ENCODE peak calls at places on chromosome X, in seven cellular contexts. I is MM.1S; Y is right lobe of liver; E is ovary; A is cardiac muscle cell; V is mammary epithelial cell; M is CD8-positive, alpha-beta T cell. F is an unnamed sample.
A peak's percentile ranks its signal among the peaks of the same experiment; 100 is the strongest.

GRCh38 chrX:45083314-45083713 is 117.4 kb downstream of the DIPK2B start:
- DNase-seq in I (peak; percentile 44), Y (no peak), E (no peak), A (no peak), V (no peak), M (no peak), F (no peak)

GRCh38 chrX:40084471-40084870 is 13.3 kb downstream of the BCOR start:
- DNase-seq in I (no peak), Y (no peak), E (no peak), A (no peak), V (no peak), M (no peak), F (no peak)

GRCh38 chrX:153727108-153727931 is 2.7 kb downstream of the ABCD1 start:
- DNase-seq in I (no peak), Y (peak; percentile 68), E (peak; percentile 49), A (no peak), V (no peak), M (no peak), F (peak; percentile 52)

GRCh38 chrX:54640103-54640428 is 110.0 kb downstream of the GNL3L start:
- DNase-seq in I (no peak), Y (no peak), E (no peak), A (no peak), V (no peak), M (no peak), F (no peak)

GRCh38 chrX:120575379-120576114 is 14.8 kb upstream of the CUL4B start:
- DNase-seq in I (no peak), Y (no peak), E (no peak), A (no peak), V (no peak), M (no peak), F (no peak)

GRCh38 chrX:107736781-107737531 is 38.6 kb downstream of the TSC22D3 start:
- DNase-seq in I (no peak), Y (no peak), E (no peak), A (peak; percentile 60), V (no peak), M (no peak), F (no peak)

GRCh38 chrX:14235004-14235403 is 205.3 kb upstream of the GEMIN8 start:
- DNase-seq in I (peak; percentile 8), Y (no peak), E (no peak), A (no peak), V (peak; percentile 12), M (no peak), F (no peak)

GRCh38 chrX:18639280-18639679 is 32.6 kb downstream of the RS1 start:
- DNase-seq in I (no peak), Y (no peak), E (no peak), A (no peak), V (no peak), M (no peak), F (no peak)

GRCh38 chrX:151386838-151387459 is 10.1 kb upstream of the VMA21 start:
- DNase-seq in I (no peak), Y (no peak), E (no peak), A (no peak), V (no peak), M (no peak), F (no peak)

GRCh38 chrX:17547658-17548057 is 172.7 kb downstream of the NHS start:
- DNase-seq in I (peak; percentile 55), Y (peak; percentile 71), E (peak; percentile 38), A (peak; percentile 60), V (peak; percentile 99), M (no peak), F (peak; percentile 82)

GRCh38 chrX:28802625-28803024 is 215.4 kb downstream of the IL1RAPL1 start:
- DNase-seq in I (no peak), Y (no peak), E (no peak), A (no peak), V (no peak), M (no peak), F (no peak)

GRCh38 chrX:28188526-28188925 is 207.3 kb upstream of the DCAF8L1 start:
- DNase-seq in I (no peak), Y (no peak), E (no peak), A (no peak), V (peak; percentile 50), M (no peak), F (no peak)

GRCh38 chrX:77899081-77899828 is at the start of gene COX7B:
- DNase-seq in I (peak; percentile 97), Y (no peak), E (peak; percentile 51), A (peak; percentile 93), V (peak; percentile 91), M (peak; percentile 30), F (peak; percentile 45)

GRCh38 chrX:103536732-103537131 is 17.4 kb upstream of the RAB40A start:
- DNase-seq in I (no peak), Y (no peak), E (no peak), A (no peak), V (no peak), M (no peak), F (no peak)

GRCh38 chrX:48514126-48514806 is 5.5 kb downstream of the PORCN start:
- DNase-seq in I (no peak), Y (no peak), E (no peak), A (no peak), V (peak; percentile 55), M (no peak), F (no peak)

GRCh38 chrX:13768939-13769338 is 34.4 kb downstream of the OFD1 start:
- DNase-seq in I (no peak), Y (no peak), E (no peak), A (no peak), V (no peak), M (no peak), F (no peak)

GRCh38 chrX:53716328-53717088 is 30.0 kb upstream of the HUWE1 start:
- DNase-seq in I (peak; percentile 71), Y (no peak), E (no peak), A (no peak), V (peak; percentile 54), M (peak; percentile 13), F (no peak)

GRCh38 chrX:108199691-108200090 is 108.1 kb downstream of the ATG4A start:
- DNase-seq in I (peak; percentile 29), Y (no peak), E (no peak), A (peak; percentile 61), V (peak; percentile 14), M (no peak), F (no peak)

GRCh38 chrX:117538441-117539418 is 577.9 kb downstream of the KLHL13 start:
- DNase-seq in I (no peak), Y (no peak), E (no peak), A (no peak), V (no peak), M (no peak), F (no peak)

GRCh38 chrX:8971116-8971515 is 62.8 kb downstream of the FAM9B start:
- DNase-seq in I (peak; percentile 67), Y (no peak), E (no peak), A (peak; percentile 31), V (peak; percentile 17), M (no peak), F (no peak)

GRCh38 chrX:41922125-41922521 is 1.2 kb downstream of the CASK start:
- DNase-seq in I (no peak), Y (no peak), E (no peak), A (peak; percentile 43), V (peak; percentile 37), M (peak; percentile 21), F (no peak)

GRCh38 chrX:45133465-45133864 is 67.2 kb downstream of the DIPK2B start:
- DNase-seq in I (no peak), Y (no peak), E (no peak), A (no peak), V (no peak), M (no peak), F (no peak)

GRCh38 chrX:18227458-18227857 is 6.8 kb upstream of the BEND2 start:
- DNase-seq in I (no peak), Y (no peak), E (no peak), A (no peak), V (no peak), M (no peak), F (no peak)

GRCh38 chrX:128676651-128677050 is 624.4 kb upstream of the ACTRT1 start:
- DNase-seq in I (no peak), Y (no peak), E (no peak), A (no peak), V (no peak), M (no peak), F (no peak)
- H3K4me1 ChIP-seq in I (no peaks in the 10 kb centered on the region), Y (no peaks in the 10 kb centered on the region), E (no peaks in the 10 kb centered on the region), A (no peaks in the 10 kb centered on the region), V (no peaks in the 10 kb centered on the region), M (no peaks in the 10 kb centered on the region), F (no peaks in the 10 kb centered on the region)

DNA sequence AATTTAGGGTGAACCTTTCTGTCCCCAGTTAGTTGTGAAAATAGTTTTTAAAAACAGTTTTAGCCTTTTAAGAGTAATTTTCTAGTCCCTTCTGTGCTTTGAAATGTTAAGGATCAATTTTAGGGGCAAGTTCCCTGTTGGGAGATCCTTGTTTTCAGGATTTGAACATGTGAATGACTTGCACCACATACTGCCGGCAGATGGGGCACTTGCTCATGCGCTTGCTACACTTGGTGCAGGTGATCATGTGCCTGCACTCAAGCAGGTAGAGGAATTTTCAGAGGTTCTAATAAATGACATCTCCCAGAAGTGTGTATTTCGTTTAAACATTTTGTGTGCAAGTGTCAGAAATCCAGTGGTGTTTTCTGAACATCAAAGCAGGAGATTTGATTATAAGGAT is 195.9 kb downstream of the CHM start:
- DNase-seq in I (peak; percentile 27), Y (peak; percentile 45), E (no peak), A (peak; percentile 39), V (peak; percentile 11), M (no peak), F (no peak)
- TF ChIP-seq CTCF in I (peak; percentile 32), Y (peak; percentile 58), E (no peak), A (peak; percentile 29), V (peak; percentile 64), M (no peak), F (no peak)

DNA sequence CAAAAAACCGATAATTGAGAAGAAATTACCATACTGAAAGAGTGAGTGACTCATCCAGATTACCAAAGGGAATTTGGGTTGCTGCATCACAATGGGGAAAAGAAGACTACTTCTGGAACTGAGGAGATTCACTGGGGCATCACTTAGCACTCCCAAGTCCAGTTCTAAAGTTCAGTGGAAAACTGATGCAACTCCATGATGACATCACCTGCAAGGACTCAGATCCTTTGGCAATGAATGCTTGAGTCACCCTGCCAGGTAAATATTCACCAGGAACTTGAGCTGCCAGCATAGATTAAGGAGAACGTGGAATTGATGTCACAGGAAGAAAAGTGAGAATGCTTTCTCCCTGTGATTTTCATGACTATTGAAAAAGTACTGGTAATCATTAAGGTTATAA is 32.0 kb upstream of the SMIM10L2A start:
- DNase-seq in I (no peak), Y (no peak), E (no peak), A (no peak), V (peak; percentile 85), M (no peak), F (no peak)
- H3K27ac ChIP-seq in I (no peak overlapping the region), Y (no peak overlapping the region), E (no peak overlapping the region), A (no peak overlapping the region), V (peak overlapping the region; percentile 19), M (no peak overlapping the region), F (no peak overlapping the region)

DNA sequence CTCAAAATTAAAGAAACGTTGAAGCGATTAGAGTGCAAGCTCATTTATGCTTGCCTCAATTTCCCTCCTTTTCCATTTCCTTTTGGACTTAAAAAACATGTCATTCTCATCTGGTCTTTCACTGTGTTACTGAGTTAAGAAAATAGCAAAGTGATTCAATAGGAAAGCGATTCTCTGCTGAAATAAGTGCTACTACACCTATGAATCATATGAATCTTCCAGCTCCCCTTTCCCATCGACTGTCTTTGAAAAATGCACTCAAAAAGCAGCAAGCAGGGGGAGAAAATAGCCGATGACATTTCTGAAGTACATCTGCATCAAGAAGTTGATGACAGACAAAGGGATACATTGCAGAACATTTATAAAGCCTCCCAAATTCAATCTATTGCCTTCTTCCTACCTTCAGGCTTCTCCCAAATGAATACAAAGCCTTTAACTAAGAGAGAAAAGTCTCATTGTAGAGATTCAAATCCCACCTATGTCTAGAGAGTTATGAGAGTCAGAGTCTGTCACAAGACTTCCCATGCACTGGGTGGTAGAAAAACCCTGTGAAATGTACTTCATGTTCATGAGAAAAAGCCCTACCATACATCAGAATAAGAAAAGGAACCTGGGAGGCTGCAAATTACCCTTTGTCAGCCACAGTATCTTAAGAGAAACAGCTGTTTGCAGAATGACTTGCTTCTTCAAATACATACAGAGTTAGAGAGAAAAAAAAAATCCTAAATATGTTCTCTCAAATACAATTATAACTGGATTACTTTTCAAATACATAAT is 78.9 kb downstream of the MBNL3 start:
- DNase-seq in I (no peak), Y (no peak), E (no peak), A (no peak), V (no peak), M (no peak), F (no peak)
- H3K4me1 ChIP-seq in I (no peaks in the 10 kb centered on the region), Y (no peaks in the 10 kb centered on the region), E (no peaks in the 10 kb centered on the region), A (peaks cover 21% of the 10 kb centered on the region), V (no peaks in the 10 kb centered on the region), M (no peaks in the 10 kb centered on the region), F (no peaks in the 10 kb centered on the region)